ENCODE peak calls at places on chromosomes 13 and 19, in seven cellular contexts. K is psoas muscle, N is small intestine, A is esophagus squamous epithelium, J is SK-N-SH, Y is breast epithelium, Q is A549. F is an unnamed sample. For H3K4me1, the result is how much of the 10 kb centered on the place peaks cover.

GRCh38 chr19:9178901-9179300 is at the start of gene OR7D2:
- DNase-seq in K (no peak), N (no peak), A (no peak), J (no peak), Y (no peak), Q (no peak), F (no peak)

GRCh38 chr19:14434157-14434501 is 1.0 kb downstream of the PKN1 start:
- DNase-seq in K (no peak), N (no peak), A (no peak), J (peak), Y (no peak), Q (no peak), F (no peak)

GRCh38 chr19:41987141-41987860 is 6.7 kb downstream of the ATP1A3 start:
- DNase-seq in K (no peak), N (no peak), A (no peak), J (no peak), Y (no peak), Q (no peak), F (peak)

GRCh38 chr13:109315481-109315880 is 470.9 kb downstream of the IRS2 start:
- DNase-seq in K (no peak), N (no peak), A (no peak), J (no peak), Y (no peak), Q (no peak), F (no peak)

GRCh38 chr13:79862515-79862914 is 381.6 kb downstream of the NDFIP2 start:
- DNase-seq in K (no peak), N (no peak), A (no peak), J (no peak), Y (no peak), Q (no peak), F (no peak)

GRCh38 chr13:40910324-40911050 is 108.6 kb downstream of the ELF1 start:
- DNase-seq in K (no peak), N (no peak), A (no peak), J (no peak), Y (no peak), Q (no peak), F (no peak)

GRCh38 chr19:29587518-29587986 is 18.5 kb upstream of the POP4 start:
- DNase-seq in K (no peak), N (peak), A (no peak), J (no peak), Y (peak), Q (no peak), F (no peak)

GRCh38 chr19:56832352-56832928 is 8.1 kb downstream of the PEG3 start:
- DNase-seq in K (no peak), N (no peak), A (no peak), J (no peak), Y (no peak), Q (no peak), F (no peak)

GRCh38 chr19:52170863-52171320 is 529 bp downstream of the ZNF836 start:
- DNase-seq in K (peak), N (no peak), A (no peak), J (peak), Y (no peak), Q (no peak), F (peak)

GRCh38 chr13:21171420-21171819 is 4.9 kb downstream of the SKA3 start:
- DNase-seq in K (no peak), N (no peak), A (no peak), J (no peak), Y (no peak), Q (no peak), F (no peak)

GRCh38 chr19:29663861-29664752 is 1.2 kb upstream of the PLEKHF1 start:
- DNase-seq in K (no peak), N (no peak), A (no peak), J (no peak), Y (peak), Q (no peak), F (peak)

GRCh38 chr13:41837668-41838067 is 123.2 kb downstream of the VWA8 start:
- DNase-seq in K (no peak), N (no peak), A (no peak), J (no peak), Y (no peak), Q (no peak), F (no peak)

GRCh38 chr19:38031423-38031770 is 124.4 kb downstream of the SIPA1L3 start:
- DNase-seq in K (no peak), N (no peak), A (no peak), J (no peak), Y (no peak), Q (no peak), F (no peak)

GRCh38 chr19:37975071-37975470 is 68.1 kb downstream of the SIPA1L3 start:
- DNase-seq in K (no peak), N (no peak), A (no peak), J (no peak), Y (no peak), Q (no peak), F (no peak)

GRCh38 chr19:7871280-7871529 is 3.0 kb downstream of the PRR36 start:
- DNase-seq in K (no peak), N (no peak), A (no peak), J (no peak), Y (no peak), Q (peak), F (no peak)

GRCh38 chr13:33052446-33052845 is 36.2 kb downstream of the KL start:
- DNase-seq in K (no peak), N (no peak), A (no peak), J (no peak), Y (no peak), Q (no peak), F (no peak)

GRCh38 chr13:51684076-51684475 is 99.8 kb downstream of the WDFY2 start:
- DNase-seq in K (no peak), N (no peak), A (no peak), J (no peak), Y (no peak), Q (no peak), F (no peak)

GRCh38 chr13:113996912-113997745 is 23.3 kb upstream of the C13orf46 start:
- DNase-seq in K (peak), N (no peak), A (no peak), J (no peak), Y (no peak), Q (no peak), F (peak)

GRCh38 chr19:35347930-35348298 is 212 bp downstream of the FFAR1 start:
- DNase-seq in K (no peak), N (no peak), A (no peak), J (no peak), Y (peak), Q (no peak), F (no peak)

GRCh38 chr13:113001251-113002140 is 32.5 kb downstream of the MCF2L start:
- DNase-seq in K (no peak), N (peak), A (no peak), J (peak), Y (peak), Q (no peak), F (no peak)

GRCh38 chr13:71477735-71478134 is 389.3 kb downstream of the DACH1 start:
- DNase-seq in K (no peak), N (no peak), A (no peak), J (no peak), Y (no peak), Q (no peak), F (no peak)

GRCh38 chr19:30999726-31000125 is 349.5 kb downstream of the TSHZ3 start:
- DNase-seq in K (no peak), N (no peak), A (no peak), J (no peak), Y (no peak), Q (no peak), F (no peak)

GRCh38 chr13:114128624-114129522 is 3.5 kb downstream of the RASA3 start:
- DNase-seq in K (peak), N (no peak), A (peak), J (no peak), Y (no peak), Q (no peak), F (peak)

GRCh38 chr19:48271531-48272151 is 1.8 kb downstream of the ZNF114 start:
- DNase-seq in K (no peak), N (peak), A (no peak), J (peak), Y (no peak), Q (peak), F (peak)

GRCh38 chr19:38307597-38307996 is 3.5 kb downstream of the C19orf33 start:
- DNase-seq in K (no peak), N (no peak), A (no peak), J (no peak), Y (no peak), Q (no peak), F (no peak)

GRCh38 chr19:30564551-30565011 is 192.4 kb downstream of the ZNF536 start:
- DNase-seq in K (no peak), N (no peak), A (no peak), J (no peak), Y (no peak), Q (no peak), F (no peak)

GRCh38 chr13:41652735-41653361 is 195.5 kb downstream of the RGCC start:
- DNase-seq in K (no peak), N (peak), A (no peak), J (peak), Y (no peak), Q (peak), F (no peak)

GRCh38 chr13:80012281-80012680 is 328.6 kb downstream of the SPRY2 start:
- DNase-seq in K (no peak), N (peak), A (no peak), J (no peak), Y (no peak), Q (no peak), F (no peak)

GRCh38 chr19:16579381-16579780 is 7.2 kb upstream of the SLC35E1 start:
- DNase-seq in K (no peak), N (no peak), A (no peak), J (no peak), Y (no peak), Q (no peak), F (no peak)
- H3K27ac ChIP-seq in K (peak), N (no peak), A (no peak), J (no peak), Y (peak), Q (no peak), F (no peak)

GRCh38 chr13:26965976-26966375 is 205.4 kb upstream of the GPR12 start:
- DNase-seq in K (peak), N (no peak), A (no peak), J (no peak), Y (no peak), Q (no peak), F (no peak)

GRCh38 chr13:26964278-26965057 is 203.9 kb upstream of the GPR12 start:
- DNase-seq in K (no peak), N (no peak), A (no peak), J (no peak), Y (no peak), Q (no peak), F (no peak)

GRCh38 chr13:26967119-26968038 is 204.2 kb downstream of the USP12 start:
- DNase-seq in K (no peak), N (no peak), A (no peak), J (peak), Y (no peak), Q (no peak), F (no peak)

GRCh38 chr13:26962671-26963070 is 202.1 kb upstream of the GPR12 start:
- DNase-seq in K (no peak), N (no peak), A (no peak), J (no peak), Y (no peak), Q (no peak), F (no peak)

GRCh38 chr13:26965058-26965380 is 204.4 kb upstream of the GPR12 start:
- DNase-seq in K (no peak), N (peak), A (no peak), J (no peak), Y (no peak), Q (no peak), F (no peak)
- H3K4me1 ChIP-seq in K (under half), N (under half), A (under half), J (under half), Y (under half), Q (under half), F (under half)

DNA sequence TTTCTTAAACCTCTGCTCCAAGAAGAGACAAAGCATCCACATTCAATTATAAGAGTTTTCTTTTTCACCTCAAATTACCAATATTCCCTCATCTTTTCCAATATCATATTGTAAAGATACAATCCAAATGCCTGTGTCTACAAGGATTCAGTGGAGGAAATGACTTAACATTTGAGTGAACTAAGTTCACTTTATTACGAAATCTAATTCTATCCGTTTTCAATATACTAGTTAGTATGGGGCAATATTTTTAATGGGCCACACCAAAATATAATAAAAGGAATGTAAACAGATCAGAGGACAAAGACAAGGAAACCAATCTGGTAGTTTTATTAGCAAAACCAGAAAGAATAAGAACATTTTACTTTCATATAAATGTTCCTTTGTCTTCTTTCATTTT is 136.0 kb downstream of the DCLK1 start:
- DNase-seq in K (no peak), N (no peak), A (no peak), J (no peak), Y (no peak), Q (no peak), F (no peak)
- H3K27ac ChIP-seq in K (no peak), N (no peak), A (no peak), J (peak), Y (no peak), Q (no peak), F (no peak)

GRCh38 chr13:98570929-98571372 is 6.0 kb downstream of the STK24 start:
- DNase-seq in K (no peak), N (peak), A (no peak), J (no peak), Y (no peak), Q (no peak), F (no peak)
- H3K4me1 ChIP-seq in K (half or more), N (under half), A (half or more), J (under half), Y (under half), Q (half or more), F (half or more)

DNA sequence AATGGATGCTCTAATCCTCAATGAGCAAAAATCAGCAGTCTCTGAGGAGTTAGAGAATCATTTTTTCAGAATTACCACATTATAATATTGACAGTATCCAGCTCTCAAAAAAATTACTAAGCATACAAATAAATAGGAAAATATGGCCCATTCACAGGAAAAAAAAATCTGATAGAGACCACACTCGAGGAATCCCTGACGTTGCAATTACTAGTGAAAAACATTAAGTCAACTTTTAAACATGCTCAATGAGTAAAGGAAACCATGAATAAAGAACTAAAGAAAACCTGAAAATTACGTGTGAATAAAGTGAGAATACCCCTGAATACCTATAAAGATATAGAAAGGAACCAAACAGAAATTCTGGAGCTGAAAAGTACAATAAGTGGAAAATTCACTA is 38.7 kb upstream of the ZNF780A start:
- DNase-seq in K (no peak), N (no peak), A (no peak), J (no peak), Y (no peak), Q (no peak), F (no peak)
- H3K27ac ChIP-seq in K (no peak), N (no peak), A (no peak), J (no peak), Y (no peak), Q (no peak), F (no peak)

GRCh38 chr13:46373623-46374022 is 13.4 kb downstream of the RUBCNL start:
- DNase-seq in K (no peak), N (peak), A (no peak), J (no peak), Y (no peak), Q (no peak), F (no peak)
- H3K4me1 ChIP-seq in K (under half), N (under half), A (under half), J (under half), Y (under half), Q (under half), F (under half)

GRCh38 chr19:17104679-17105078 is 29.1 kb downstream of the MYO9B start:
- DNase-seq in K (no peak), N (no peak), A (no peak), J (no peak), Y (no peak), Q (no peak), F (no peak)
- H3K27ac ChIP-seq in K (no peak), N (no peak), A (no peak), J (no peak), Y (no peak), Q (no peak), F (peak)

GRCh38 chr19:1262687-1263123 is 6.4 kb upstream of the CIRBP start:
- DNase-seq in K (peak), N (no peak), A (no peak), J (no peak), Y (no peak), Q (no peak), F (no peak)
- H3K4me1 ChIP-seq in K (half or more), N (under half), A (half or more), J (half or more), Y (under half), Q (half or more), F (half or more)

GRCh38 chr13:23748109-23748508 is 141.1 kb downstream of the MIPEP start:
- DNase-seq in K (no peak), N (no peak), A (no peak), J (no peak), Y (no peak), Q (no peak), F (no peak)

GRCh38 chr13:23749288-23749880 is 139.8 kb downstream of the MIPEP start:
- DNase-seq in K (no peak), N (no peak), A (no peak), J (no peak), Y (no peak), Q (no peak), F (no peak)

GRCh38 chr13:23750383-23751121 is 138.6 kb downstream of the MIPEP start:
- DNase-seq in K (no peak), N (no peak), A (no peak), J (no peak), Y (no peak), Q (no peak), F (no peak)

GRCh38 chr13:23751195-23751594 is 138.0 kb downstream of the MIPEP start:
- DNase-seq in K (no peak), N (no peak), A (no peak), J (no peak), Y (no peak), Q (no peak), F (no peak)

GRCh38 chr13:23748591-23748990 is 140.6 kb downstream of the MIPEP start:
- DNase-seq in K (no peak), N (no peak), A (no peak), J (peak), Y (no peak), Q (no peak), F (no peak)
- H3K27ac ChIP-seq in K (no peak), N (no peak), A (no peak), J (no peak), Y (no peak), Q (peak), F (no peak)

GRCh38 chr19:1837625-1838105 is 10.6 kb downstream of the REXO1 start:
- DNase-seq in K (no peak), N (peak), A (no peak), J (peak), Y (no peak), Q (peak), F (no peak)

GRCh38 chr19:1839658-1840540 is 8.4 kb downstream of the REXO1 start:
- DNase-seq in K (no peak), N (peak), A (no peak), J (no peak), Y (no peak), Q (no peak), F (no peak)

GRCh38 chr19:1840541-1841115 is 7.7 kb downstream of the REXO1 start:
- DNase-seq in K (no peak), N (no peak), A (no peak), J (no peak), Y (no peak), Q (no peak), F (no peak)

GRCh38 chr19:1836458-1837221 is 11.6 kb downstream of the REXO1 start:
- DNase-seq in K (no peak), N (no peak), A (no peak), J (peak), Y (no peak), Q (no peak), F (no peak)

GRCh38 chr19:1837222-1837565 is 11.1 kb downstream of the REXO1 start:
- DNase-seq in K (no peak), N (no peak), A (no peak), J (peak), Y (no peak), Q (no peak), F (no peak)
- H3K4me1 ChIP-seq in K (under half), N (under half), A (half or more), J (under half), Y (under half), Q (under half), F (half or more)

F was measured in left lung.